ENCODE peak calls at places on chromosome 19, in ten cellular contexts. G is left lung, A is mesendoderm, Y is PC-3, Q is upper lobe of right lung, S is psoas muscle, P is GM23338, Z is small intestine, K is transverse colon, M is Peyer's patch. L is an unnamed sample.

GRCh38 chr19:49497047-49497789 is 984 bp downstream of the RPS11 start:
- DNase-seq in G (peak; percentile 90), A (peak; percentile 71), Y (peak; percentile 65), Q (peak; percentile 88), S (peak; percentile 61), P (peak; percentile 78), Z (peak; percentile 88), K (peak; percentile 86), M (peak; percentile 78), L (peak; percentile 88)

GRCh38 chr19:57351867-57352266 is 796 bp downstream of the ZNF304 start:
- DNase-seq in G (no peak), A (peak; percentile 14), Y (no peak), Q (no peak), S (no peak), P (peak; percentile 19), Z (no peak), K (no peak), M (no peak), L (no peak)

GRCh38 chr19:14476663-14477401 is 1.7 kb upstream of the PTGER1 start:
- DNase-seq in G (peak; percentile 71), A (peak; percentile 64), Y (peak; percentile 83), Q (no peak), S (peak; percentile 49), P (no peak), Z (peak; percentile 20), K (peak; percentile 46), M (no peak), L (no peak)

GRCh38 chr19:46639356-46640061 is 3.5 kb upstream of the GNG8 start:
- DNase-seq in G (peak; percentile 84), A (peak; percentile 74), Y (no peak), Q (peak; percentile 77), S (peak; percentile 66), P (peak; percentile 74), Z (no peak), K (peak; percentile 48), M (no peak), L (peak; percentile 31)

GRCh38 chr19:33640773-33641172 is 19.0 kb downstream of the CHST8 start:
- DNase-seq in G (no peak), A (no peak), Y (no peak), Q (peak; percentile 22), S (no peak), P (peak; percentile 41), Z (no peak), K (no peak), M (no peak), L (no peak)

GRCh38 chr19:48674216-48674809 is 1.5 kb upstream of the NTN5 start:
- DNase-seq in G (no peak), A (no peak), Y (no peak), Q (no peak), S (no peak), P (peak; percentile 45), Z (no peak), K (no peak), M (no peak), L (no peak)

GRCh38 chr19:21321134-21321533 is 8.1 kb downstream of the ZNF708 start:
- DNase-seq in G (no peak), A (no peak), Y (no peak), Q (no peak), S (no peak), P (no peak), Z (no peak), K (no peak), M (no peak), L (no peak)

GRCh38 chr19:18502633-18503294 is 19.1 kb downstream of the ELL start:
- DNase-seq in G (peak; percentile 90), A (no peak), Y (no peak), Q (no peak), S (peak; percentile 53), P (no peak), Z (no peak), K (peak; percentile 40), M (peak; percentile 50), L (no peak)

GRCh38 chr19:2048959-2049740 is 1.9 kb downstream of the MKNK2 start:
- DNase-seq in G (peak; percentile 79), A (no peak), Y (no peak), Q (peak; percentile 77), S (peak; percentile 40), P (no peak), Z (no peak), K (no peak), M (peak; percentile 55), L (peak; percentile 72)
- H3K4me1 ChIP-seq in G (peaks cover 74% of the 10 kb centered on the region), A (peaks cover 2% of the 10 kb centered on the region), Y (peaks cover 31% of the 10 kb centered on the region), Q (peaks cover 73% of the 10 kb centered on the region), S (peaks cover 57% of the 10 kb centered on the region), P (no peaks in the 10 kb centered on the region), Z (peaks cover 8% of the 10 kb centered on the region), K (peaks cover 69% of the 10 kb centered on the region), M (peaks cover 65% of the 10 kb centered on the region), L (peaks cover 48% of the 10 kb centered on the region)

GRCh38 chr19:41883821-41884733 is 1.1 kb downstream of the ARHGEF1 start:
- DNase-seq in G (peak; percentile 99), A (peak; percentile 98), Y (peak; percentile 95), Q (peak; percentile 98), S (peak; percentile 95), P (peak; percentile 99), Z (peak; percentile 98), K (peak; percentile 97), M (peak; percentile 97), L (peak; percentile 97)

GRCh38 chr19:41889896-41890295 is 6.9 kb downstream of the ARHGEF1 start:
- DNase-seq in G (no peak), A (no peak), Y (no peak), Q (no peak), S (no peak), P (no peak), Z (no peak), K (no peak), M (no peak), L (no peak)

GRCh38 chr19:41888926-41889325 is 5.9 kb downstream of the ARHGEF1 start:
- DNase-seq in G (peak; percentile 64), A (no peak), Y (no peak), Q (no peak), S (no peak), P (no peak), Z (no peak), K (no peak), M (no peak), L (no peak)

GRCh38 chr19:41887711-41888382 is 4.9 kb downstream of the ARHGEF1 start:
- DNase-seq in G (peak; percentile 92), A (peak; percentile 96), Y (peak; percentile 95), Q (peak; percentile 93), S (no peak), P (peak; percentile 92), Z (peak; percentile 63), K (peak; percentile 77), M (peak; percentile 71), L (no peak)

DNA sequence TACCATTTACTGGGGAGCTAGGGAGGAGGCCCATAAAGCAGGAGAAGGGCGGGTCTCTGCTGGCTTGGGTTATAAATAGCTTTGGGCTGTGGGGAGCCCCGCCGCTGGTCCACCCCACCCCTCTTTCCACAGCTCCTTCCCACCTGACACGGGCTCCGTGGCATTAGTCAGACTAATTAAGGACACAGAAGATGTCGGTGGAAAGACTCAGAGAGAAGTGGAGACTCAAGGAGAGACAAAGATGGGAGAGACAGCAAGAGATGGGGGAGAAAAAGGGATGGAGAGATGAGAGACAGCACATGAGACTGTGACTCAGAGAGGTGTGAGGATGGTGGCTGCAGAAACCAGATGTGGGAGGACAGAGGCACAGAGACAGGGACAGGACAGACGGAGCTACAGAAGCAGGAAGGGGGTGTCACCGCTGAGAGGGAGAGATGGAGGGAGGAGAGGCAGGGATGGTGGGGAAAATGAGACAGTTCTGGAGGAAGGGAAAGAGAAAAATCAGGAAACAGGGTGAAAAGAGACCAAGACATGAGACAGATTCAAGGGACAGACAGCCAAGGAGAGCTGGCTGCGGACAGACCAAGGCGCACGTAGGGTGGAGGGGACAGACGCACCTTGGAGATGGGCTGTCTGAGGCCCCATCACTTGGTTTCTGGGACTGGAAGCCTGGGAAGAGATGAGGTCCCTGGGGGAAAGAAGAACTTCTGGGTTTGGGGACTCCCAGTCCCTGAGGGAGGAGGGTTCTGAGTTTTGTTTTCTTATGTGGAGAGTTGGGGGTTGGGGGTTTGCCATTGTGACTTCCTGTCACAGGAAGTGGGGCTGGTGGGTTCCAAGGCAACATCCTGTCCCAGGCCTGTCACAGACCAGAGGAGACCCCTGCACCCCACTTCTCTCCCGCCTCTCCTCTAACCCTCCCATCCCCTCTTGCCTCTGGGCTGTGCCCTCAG is 4.1 kb downstream of the ARHGEF1 start:
- DNase-seq in G (no peak), A (peak; percentile 43), Y (no peak), Q (no peak), S (no peak), P (peak; percentile 64), Z (peak; percentile 67), K (peak; percentile 51), M (no peak), L (no peak)
- H3K4me1 ChIP-seq in G (peaks cover 55% of the 10 kb centered on the region), A (peaks cover 13% of the 10 kb centered on the region), Y (peaks cover 32% of the 10 kb centered on the region), Q (peaks cover 50% of the 10 kb centered on the region), S (peaks cover 6% of the 10 kb centered on the region), P (peaks cover 31% of the 10 kb centered on the region), Z (peaks cover 4% of the 10 kb centered on the region), K (peaks cover 48% of the 10 kb centered on the region), M (peaks cover 22% of the 10 kb centered on the region), L (peaks cover 3% of the 10 kb centered on the region)

GRCh38 chr19:43544077-43544476 is 11.1 kb downstream of the ZNF575 start:
- DNase-seq in G (peak; percentile 32), A (no peak), Y (no peak), Q (no peak), S (no peak), P (no peak), Z (no peak), K (no peak), M (no peak), L (no peak)

GRCh38 chr19:43541920-43542650 is 9.1 kb downstream of the ZNF575 start:
- DNase-seq in G (no peak), A (no peak), Y (no peak), Q (no peak), S (no peak), P (no peak), Z (no peak), K (no peak), M (no peak), L (no peak)

GRCh38 chr19:43538922-43539321 is 5.9 kb downstream of the ZNF575 start:
- DNase-seq in G (no peak), A (no peak), Y (no peak), Q (no peak), S (no peak), P (no peak), Z (no peak), K (no peak), M (no peak), L (no peak)

GRCh38 chr19:43545276-43545675 is 12.3 kb downstream of the ZNF575 start:
- DNase-seq in G (peak; percentile 29), A (no peak), Y (no peak), Q (no peak), S (no peak), P (no peak), Z (no peak), K (no peak), M (no peak), L (no peak)

GRCh38 chr19:43540381-43540780 is 7.4 kb downstream of the ZNF575 start:
- DNase-seq in G (no peak), A (no peak), Y (no peak), Q (no peak), S (no peak), P (no peak), Z (no peak), K (no peak), M (no peak), L (no peak)
- H3K4me1 ChIP-seq in G (peaks cover 5% of the 10 kb centered on the region), A (peaks cover 2% of the 10 kb centered on the region), Y (no peaks in the 10 kb centered on the region), Q (no peaks in the 10 kb centered on the region), S (no peaks in the 10 kb centered on the region), P (no peaks in the 10 kb centered on the region), Z (no peaks in the 10 kb centered on the region), K (no peaks in the 10 kb centered on the region), M (no peaks in the 10 kb centered on the region), L (no peaks in the 10 kb centered on the region)

GRCh38 chr19:1411255-1412191 is 4.1 kb downstream of the DAZAP1 start:
- DNase-seq in G (peak; percentile 82), A (no peak), Y (no peak), Q (no peak), S (peak; percentile 77), P (no peak), Z (no peak), K (peak; percentile 30), M (no peak), L (no peak)

GRCh38 chr19:1410136-1410786 is 2.9 kb downstream of the DAZAP1 start:
- DNase-seq in G (peak; percentile 74), A (no peak), Y (peak; percentile 18), Q (no peak), S (no peak), P (no peak), Z (no peak), K (no peak), M (no peak), L (no peak)

GRCh38 chr19:1412323-1412923 is 5.0 kb downstream of the DAZAP1 start:
- DNase-seq in G (peak; percentile 74), A (no peak), Y (no peak), Q (no peak), S (no peak), P (no peak), Z (no peak), K (no peak), M (no peak), L (no peak)

GRCh38 chr19:1410789-1411188 is 3.4 kb downstream of the DAZAP1 start:
- DNase-seq in G (peak; percentile 69), A (no peak), Y (no peak), Q (no peak), S (no peak), P (no peak), Z (no peak), K (no peak), M (no peak), L (no peak)

DNA sequence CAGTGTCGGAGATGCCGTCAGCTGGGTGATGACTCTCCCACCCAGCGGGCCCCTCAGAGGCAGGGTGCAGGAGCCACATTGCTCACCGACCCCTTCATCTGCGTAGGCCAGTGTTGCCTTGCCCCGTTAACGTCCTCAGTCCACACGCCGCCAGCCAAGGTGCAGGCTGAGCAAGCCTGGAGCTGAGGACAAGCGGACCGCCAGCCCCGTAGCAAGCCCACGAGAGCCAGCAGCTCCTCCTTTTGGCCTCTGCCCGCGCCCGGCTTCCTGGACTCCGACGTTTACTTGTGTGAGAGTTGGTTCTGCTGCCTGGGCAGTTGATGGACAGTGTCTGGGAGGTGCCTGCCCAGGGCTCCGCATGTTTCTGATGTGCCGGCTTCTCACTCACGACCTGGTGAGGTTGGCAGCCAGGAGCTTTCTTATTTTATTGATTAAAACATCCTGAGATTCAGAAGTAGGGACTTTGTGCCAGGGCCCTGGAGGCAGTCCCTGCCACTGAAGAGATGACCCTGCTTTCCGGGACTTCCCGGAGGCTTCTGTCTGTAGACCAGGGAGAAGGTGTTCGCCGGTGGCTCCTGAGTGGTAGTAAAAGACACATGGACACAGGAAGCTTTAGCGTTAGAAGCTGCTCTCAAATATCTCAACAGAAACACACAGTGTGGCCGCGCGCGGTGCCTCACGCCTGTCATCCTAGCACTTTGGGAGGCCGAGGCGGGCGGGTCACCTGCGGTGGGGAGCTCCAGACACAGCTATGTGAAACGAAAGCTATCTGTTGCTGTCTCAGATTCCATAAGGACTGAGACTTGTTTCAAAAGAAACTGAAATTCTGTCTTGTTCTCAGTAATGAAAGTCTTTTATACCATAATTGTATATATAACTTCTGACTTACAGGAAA is 5.9 kb downstream of the DAZAP1 start:
- DNase-seq in G (peak; percentile 79), A (no peak), Y (no peak), Q (no peak), S (no peak), P (no peak), Z (no peak), K (no peak), M (no peak), L (no peak)
- H3K4me1 ChIP-seq in G (peaks cover 96% of the 10 kb centered on the region), A (peaks cover 17% of the 10 kb centered on the region), Y (peaks cover 41% of the 10 kb centered on the region), Q (peaks cover 89% of the 10 kb centered on the region), S (peaks cover 85% of the 10 kb centered on the region), P (peaks cover 38% of the 10 kb centered on the region), Z (peaks cover 17% of the 10 kb centered on the region), K (peaks cover 77% of the 10 kb centered on the region), M (peaks cover 30% of the 10 kb centered on the region), L (peaks cover 83% of the 10 kb centered on the region)